ENCODE peak calls at places on chromosomes 13 and 19, in four cellular contexts. H, D, W and S are unnamed samples.

GRCh38 chr13:25943666-25944065 is 108.2 kb downstream of the SHISA2 start:
- DNase-seq in H (no peak), D (no peak), W (peak), S (no peak)

GRCh38 chr13:28492527-28493367 is 2.2 kb downstream of the FLT1 start:
- DNase-seq in H (no peak), D (no peak), W (no peak), S (no peak)

GRCh38 chr19:55447421-55448174 is 4.5 kb upstream of the SHISA7 start:
- DNase-seq in H (no peak), D (peak), W (peak), S (no peak)

GRCh38 chr19:49073514-49074378 is 1.2 kb upstream of the KCNA7 start:
- DNase-seq in H (no peak), D (no peak), W (no peak), S (no peak)

GRCh38 chr13:44918323-44919102 is 70.8 kb downstream of the NUFIP1 start:
- DNase-seq in H (peak), D (peak), W (peak), S (peak)

GRCh38 chr13:109130093-109130835 is 500.9 kb downstream of the MYO16 start:
- DNase-seq in H (no peak), D (no peak), W (no peak), S (no peak)

GRCh38 chr19:48102870-48103751 is 7.5 kb downstream of the PLA2G4C start:
- DNase-seq in H (no peak), D (no peak), W (peak), S (no peak)

GRCh38 chr19:54192972-54193371 is 1.9 kb downstream of the TSEN34 start:
- DNase-seq in H (no peak), D (no peak), W (no peak), S (no peak)

GRCh38 chr19:35274323-35274722 is 5.6 kb downstream of the USF2 start:
- DNase-seq in H (no peak), D (no peak), W (no peak), S (no peak)

GRCh38 chr13:103625194-103625593 is 559.0 kb upstream of the SLC10A2 start:
- DNase-seq in H (no peak), D (no peak), W (no peak), S (no peak)

GRCh38 chr13:71015516-71015915 is 851.5 kb downstream of the DACH1 start:
- DNase-seq in H (no peak), D (no peak), W (no peak), S (no peak)

GRCh38 chr19:51325161-51325979 is 13.9 kb downstream of the IGLON5 start:
- DNase-seq in H (no peak), D (no peak), W (no peak), S (no peak)

GRCh38 chr19:1040476-1041271 is 767 bp downstream of the ABCA7 start:
- DNase-seq in H (peak), D (peak), W (peak), S (peak)

GRCh38 chr13:69600811-69601210 is 506.8 kb upstream of the ATXN8OS start:
- DNase-seq in H (no peak), D (no peak), W (no peak), S (no peak)

GRCh38 chr13:44760434-44760833 is 184.3 kb upstream of the TSC22D1 start:
- DNase-seq in H (no peak), D (no peak), W (no peak), S (no peak)

GRCh38 chr19:1214862-1215731 is 9.5 kb downstream of the STK11 start:
- DNase-seq in H (no peak), D (no peak), W (peak), S (no peak)

GRCh38 chr19:48741222-48741999 is 1.0 kb upstream of the RASIP1 start:
- DNase-seq in H (no peak), D (no peak), W (no peak), S (no peak)

GRCh38 chr13:105450784-105451183 is 1084.7 kb downstream of the EFNB2 start:
- DNase-seq in H (no peak), D (no peak), W (no peak), S (no peak)

GRCh38 chr19:2266183-2266993 is 10.2 kb upstream of the JSRP1 start:
- DNase-seq in H (no peak), D (peak), W (peak), S (peak)

GRCh38 chr19:48006762-48007161 is 12.3 kb downstream of the ELSPBP1 start:
- DNase-seq in H (no peak), D (no peak), W (no peak), S (no peak)

GRCh38 chr13:99758465-99759162 is 213.0 kb downstream of the ZIC5 start:
- DNase-seq in H (no peak), D (no peak), W (no peak), S (no peak)

GRCh38 chr19:15508035-15508710 is at the start of gene CYP4F22:
- DNase-seq in H (no peak), D (no peak), W (no peak), S (no peak)

GRCh38 chr13:45670481-45670880 is 31.6 kb upstream of the CBY2 start:
- DNase-seq in H (no peak), D (no peak), W (no peak), S (no peak)